ENCODE peak calls at places on chromosomes 12 and 14, in five cellular contexts. One of them, this sample, is unnamed.

GRCh38 chr12:91123236-91123635 is 11.9 kb upstream of the LUM start:
- DNase-seq in cardiac muscle cell: no peak
- DNase-seq in hypothalamus: no peak
- DNase-seq in stimulated activated CD4-positive, alpha-beta T cell treated with anti-CD3 and anti-CD28 coated beads, Interleukin-2, amount 100 ng/mL, for 24 hours: no peak
- DNase-seq in CD4-positive, alpha-beta T cell: no peak
- DNase-seq in this sample: no peak

GRCh38 chr12:22684124-22684523 is 59.2 kb downstream of the ETNK1 start:
- DNase-seq in cardiac muscle cell: no peak
- DNase-seq in hypothalamus: no peak
- DNase-seq in stimulated activated CD4-positive, alpha-beta T cell treated with anti-CD3 and anti-CD28 coated beads, Interleukin-2, amount 100 ng/mL, for 24 hours: no peak
- DNase-seq in CD4-positive, alpha-beta T cell: no peak
- DNase-seq in this sample: no peak

GRCh38 chr12:112905451-112906089 is 1.2 kb upstream of the OAS1 start:
- DNase-seq in cardiac muscle cell: no peak
- DNase-seq in hypothalamus: no peak
- DNase-seq in stimulated activated CD4-positive, alpha-beta T cell treated with anti-CD3 and anti-CD28 coated beads, Interleukin-2, amount 100 ng/mL, for 24 hours: no peak
- DNase-seq in CD4-positive, alpha-beta T cell: no peak
- DNase-seq in this sample: no peak

GRCh38 chr12:132543298-132544172 is 53.6 kb downstream of the FBRSL1 start:
- DNase-seq in cardiac muscle cell: no peak
- DNase-seq in hypothalamus: no peak
- DNase-seq in stimulated activated CD4-positive, alpha-beta T cell treated with anti-CD3 and anti-CD28 coated beads, Interleukin-2, amount 100 ng/mL, for 24 hours: no peak
- DNase-seq in CD4-positive, alpha-beta T cell: no peak
- DNase-seq in this sample: no peak

GRCh38 chr14:33736299-33736698 is 214.6 kb downstream of the EGLN3 start:
- DNase-seq in cardiac muscle cell: no peak
- DNase-seq in hypothalamus: no peak
- DNase-seq in stimulated activated CD4-positive, alpha-beta T cell treated with anti-CD3 and anti-CD28 coated beads, Interleukin-2, amount 100 ng/mL, for 24 hours: no peak
- DNase-seq in CD4-positive, alpha-beta T cell: no peak
- DNase-seq in this sample: no peak

GRCh38 chr14:105087963-105088811 is 23.0 kb upstream of the GPR132 start:
- DNase-seq in cardiac muscle cell: peak
- DNase-seq in hypothalamus: no peak
- DNase-seq in stimulated activated CD4-positive, alpha-beta T cell treated with anti-CD3 and anti-CD28 coated beads, Interleukin-2, amount 100 ng/mL, for 24 hours: no peak
- DNase-seq in CD4-positive, alpha-beta T cell: no peak
- DNase-seq in this sample: no peak

GRCh38 chr14:103124501-103125001 is 1.3 kb downstream of the TNFAIP2 start:
- DNase-seq in cardiac muscle cell: no peak
- DNase-seq in hypothalamus: no peak
- DNase-seq in stimulated activated CD4-positive, alpha-beta T cell treated with anti-CD3 and anti-CD28 coated beads, Interleukin-2, amount 100 ng/mL, for 24 hours: no peak
- DNase-seq in CD4-positive, alpha-beta T cell: no peak
- DNase-seq in this sample: no peak

GRCh38 chr12:104668274-104668718 is 211.5 kb downstream of the CHST11 start:
- DNase-seq in cardiac muscle cell: peak
- DNase-seq in hypothalamus: no peak
- DNase-seq in stimulated activated CD4-positive, alpha-beta T cell treated with anti-CD3 and anti-CD28 coated beads, Interleukin-2, amount 100 ng/mL, for 24 hours: no peak
- DNase-seq in CD4-positive, alpha-beta T cell: no peak
- DNase-seq in this sample: no peak

GRCh38 chr12:109277899-109278762 is 31.0 kb downstream of the FOXN4 start:
- DNase-seq in cardiac muscle cell: no peak
- DNase-seq in hypothalamus: no peak
- DNase-seq in stimulated activated CD4-positive, alpha-beta T cell treated with anti-CD3 and anti-CD28 coated beads, Interleukin-2, amount 100 ng/mL, for 24 hours: no peak
- DNase-seq in CD4-positive, alpha-beta T cell: no peak
- DNase-seq in this sample: no peak

GRCh38 chr12:115216300-115216699 is 532.3 kb upstream of the TBX3 start:
- DNase-seq in cardiac muscle cell: no peak
- DNase-seq in hypothalamus: no peak
- DNase-seq in stimulated activated CD4-positive, alpha-beta T cell treated with anti-CD3 and anti-CD28 coated beads, Interleukin-2, amount 100 ng/mL, for 24 hours: no peak
- DNase-seq in CD4-positive, alpha-beta T cell: no peak
- DNase-seq in this sample: no peak